ENCODE peak calls at places on chromosomes 4 and X, in seven cellular contexts. H is activated naive CD4-positive, alpha-beta T cell treated with anti-CD3 and anti-CD28 coated beads for 36 hours; N is A172; E is activated CD8-positive, alpha-beta memory T cell treated with anti-CD3 and anti-CD28 coated beads for 48 hours; L is GDM1; P is stimulated activated CD4-positive, alpha-beta T cell treated with anti-CD3 and anti-CD28 coated beads, Interleukin-15, amount 100 ng/mL, for 24 hours; X is PC-9. A is an unnamed sample.

GRCh38 chr4:147732516-147733193 is 767 bp downstream of the ARHGAP10 start:
- DNase-seq in X (peak), H (peak), E (no peak), L (no peak), P (peak), N (no peak), A (no peak)

GRCh38 chrX:6678313-6678712 is 143.4 kb upstream of the VCX3A start:
- DNase-seq in P (no peak), N (no peak), L (no peak), H (no peak), E (no peak), X (no peak), A (no peak)

GRCh38 chr4:155377281-155377680 is 516 bp upstream of the MAP9 start:
- DNase-seq in N (no peak), H (no peak), E (no peak), P (no peak), L (no peak), X (no peak), A (no peak)

GRCh38 chrX:150366951-150367545 is 3.9 kb downstream of the MAMLD1 start:
- DNase-seq in L (no peak), P (peak), X (no peak), E (no peak), N (peak), H (peak), A (no peak)

GRCh38 chr4:78638324-78639172 is 87.0 kb downstream of the ANXA3 start:
- DNase-seq in H (no peak), L (no peak), E (no peak), N (no peak), X (no peak), P (no peak), A (no peak)

GRCh38 chr4:135418353-135418752 is 1216.8 kb upstream of the PABPC4L start:
- DNase-seq in N (peak), X (no peak), P (no peak), H (no peak), E (no peak), L (no peak), A (no peak)

GRCh38 chrX:153960786-153961185 is 10.8 kb downstream of the HCFC1 start:
- DNase-seq in N (no peak), X (no peak), E (no peak), H (no peak), L (no peak), P (no peak), A (no peak)

GRCh38 chr4:176451441-176451840 is 131.7 kb downstream of the SPCS3 start:
- DNase-seq in N (no peak), X (no peak), P (no peak), L (no peak), E (no peak), H (no peak), A (no peak)

GRCh38 chr4:37803348-37803973 is 23.0 kb upstream of the PGM2 start:
- DNase-seq in X (no peak), H (no peak), E (no peak), L (peak), P (no peak), N (peak), A (no peak)